ENCODE peak calls at places on chromosomes 4 and X, in eight cellular contexts. J is psoas muscle, L is lung, Y is A549, W is tibial nerve, X is fibroblast of lung, V is HFF-Myc, P is neural crest cell. I is an unnamed sample.

GRCh38 chr4:139476363-139476762 is 22.4 kb downstream of the RAB33B start:
- DNase-seq in X (no peak), P (no peak), W (no peak), V (no peak), J (no peak), Y (no peak), L (no peak), I (no peak)

GRCh38 chr4:167713756-167714155 is 378.6 kb upstream of the ANXA10 start:
- DNase-seq in W (no peak), J (no peak), L (no peak), X (peak), P (no peak), Y (no peak), V (no peak), I (no peak)

GRCh38 chrX:40008841-40009461 is 88.8 kb downstream of the BCOR start:
- DNase-seq in Y (no peak), J (peak), L (no peak), X (peak), P (no peak), W (no peak), V (no peak), I (no peak)

GRCh38 chr4:2800691-2801596 is 8.1 kb downstream of the SH3BP2 start:
- DNase-seq in Y (no peak), V (no peak), P (peak), J (peak), X (peak), W (peak), L (peak), I (peak)

GRCh38 chr4:44861756-44862155 is 135.4 kb upstream of the GNPDA2 start:
- DNase-seq in P (no peak), W (no peak), V (no peak), X (no peak), L (no peak), J (no peak), Y (no peak), I (peak)

GRCh38 chr4:78923459-78924312 is 15.6 kb downstream of the PAQR3 start:
- DNase-seq in W (no peak), L (no peak), Y (peak), V (no peak), J (no peak), P (no peak), X (no peak), I (no peak)

GRCh38 chr4:13980317-13980716 is 352.8 kb upstream of the BOD1L1 start:
- DNase-seq in Y (no peak), V (peak), X (peak), J (no peak), W (no peak), P (no peak), L (no peak), I (peak)

GRCh38 chr4:74433541-74434172 is 11.3 kb upstream of the AREG start:
- DNase-seq in X (no peak), P (no peak), V (no peak), J (no peak), L (no peak), Y (no peak), W (no peak), I (no peak)

GRCh38 chr4:81465668-81466357 is 5.9 kb downstream of the RASGEF1B start:
- DNase-seq in P (no peak), V (no peak), W (no peak), Y (no peak), L (no peak), X (no peak), J (no peak), I (no peak)

GRCh38 chr4:101114936-101115372 is 232.4 kb downstream of the PPP3CA start:
- DNase-seq in X (peak), P (peak), V (no peak), L (no peak), W (no peak), J (no peak), Y (peak), I (peak)

GRCh38 chrX:2691543-2692220 is 587 bp downstream of the CD99 start:
- DNase-seq in P (peak), L (peak), Y (peak), X (peak), J (peak), V (no peak), W (peak), I (peak)

GRCh38 chrX:52923781-52924241 is 26.7 kb downstream of the FAM156B start:
- DNase-seq in V (no peak), Y (peak), J (peak), X (peak), P (no peak), W (no peak), L (no peak), I (peak)

GRCh38 chr4:40055379-40055872 is 1.2 kb upstream of the N4BP2 start:
- DNase-seq in J (no peak), L (no peak), X (no peak), Y (no peak), V (no peak), W (no peak), P (no peak), I (no peak)

GRCh38 chr4:105712766-105713165 is 4.2 kb downstream of the GSTCD start:
- DNase-seq in X (no peak), Y (no peak), V (no peak), L (no peak), W (no peak), J (no peak), P (no peak), I (peak)

GRCh38 chr4:41514765-41515481 is 23.0 kb upstream of the LIMCH1 start:
- DNase-seq in P (no peak), W (no peak), X (no peak), J (no peak), Y (no peak), L (no peak), V (no peak), I (no peak)

GRCh38 chr4:122577808-122578781 is 42.8 kb downstream of the IL21 start:
- DNase-seq in Y (peak), W (no peak), L (no peak), V (no peak), X (peak), P (peak), J (no peak), I (peak)

GRCh38 chr4:107665001-107665400 is 55.0 kb downstream of the PAPSS1 start:
- DNase-seq in X (peak), L (no peak), W (no peak), J (no peak), P (no peak), Y (no peak), V (no peak), I (no peak)

GRCh38 chr4:168264903-168265302 is 53.6 kb downstream of the DDX60 start:
- DNase-seq in L (no peak), W (no peak), J (no peak), X (no peak), P (no peak), Y (no peak), V (no peak), I (no peak)

GRCh38 chr4:168866635-168867034 is 143.4 kb downstream of the CBR4 start:
- DNase-seq in L (no peak), X (no peak), P (no peak), V (no peak), Y (no peak), W (no peak), J (no peak), I (no peak)

GRCh38 chr4:113760094-113760851 is 1.3 kb downstream of the CAMK2D start:
- DNase-seq in L (peak), Y (peak), J (peak), X (peak), W (peak), P (peak), V (no peak), I (peak)

GRCh38 chrX:137171626-137172025 is 137.8 kb upstream of the GPR101 start:
- DNase-seq in X (no peak), Y (no peak), L (no peak), W (no peak), P (no peak), V (no peak), J (no peak), I (no peak)

GRCh38 chrX:137164329-137164728 is 130.5 kb upstream of the GPR101 start:
- DNase-seq in L (no peak), V (no peak), J (no peak), Y (no peak), W (no peak), P (no peak), X (no peak), I (no peak)

DNA sequence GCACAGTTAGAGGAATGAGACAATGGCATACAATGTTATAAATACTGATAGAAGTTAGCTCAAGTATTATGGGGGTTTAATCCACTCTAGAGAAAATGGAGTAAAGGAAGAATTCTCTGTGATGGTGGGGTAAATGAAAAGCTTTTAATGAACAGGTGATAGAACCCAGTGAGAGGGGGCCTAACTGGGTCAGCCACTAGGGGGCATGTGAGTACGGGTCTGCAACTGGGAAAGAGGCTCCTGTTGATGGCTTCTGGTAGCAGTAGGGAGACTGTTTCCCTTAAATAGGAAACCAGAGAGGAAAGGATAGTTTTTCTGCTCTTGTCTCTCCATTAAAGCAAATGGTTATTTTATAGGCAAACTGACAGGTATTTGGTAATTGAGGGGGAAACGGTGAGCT is 132.8 kb upstream of the GPR101 start:
- DNase-seq in V (no peak), W (no peak), X (no peak), P (no peak), L (no peak), Y (no peak), J (no peak), I (peak)
- TF ChIP-seq CTCF in V (no peak), W (no peak), X (no peak), P (peak), L (no peak), Y (no peak), J (no peak), I (peak)

GRCh38 chrX:96843566-96843965 is 40.1 kb upstream of the RPA4 start:
- DNase-seq in W (no peak), L (no peak), V (no peak), J (no peak), Y (no peak), X (peak), P (no peak), I (no peak)
- TF ChIP-seq CTCF in W (no peak), L (no peak), V (no peak), J (peak), Y (no peak), X (peak), P (peak), I (no peak)

GRCh38 chr4:146520894-146521542 is 722 bp downstream of the SLC10A7 start:
- DNase-seq in W (no peak), X (peak), L (no peak), P (no peak), J (no peak), Y (peak), V (no peak), I (peak)

GRCh38 chr4:146522098-146522861 is 540 bp upstream of the SLC10A7 start:
- DNase-seq in X (peak), J (peak), L (peak), W (peak), P (peak), V (peak), Y (peak), I (peak)

GRCh38 chr4:146522862-146523205 is 1.1 kb upstream of the SLC10A7 start:
- DNase-seq in Y (peak), V (no peak), L (no peak), J (no peak), X (peak), P (no peak), W (no peak), I (peak)

GRCh38 chr4:146524663-146525062 is 2.9 kb upstream of the SLC10A7 start:
- DNase-seq in X (no peak), W (no peak), L (no peak), J (no peak), Y (no peak), P (no peak), V (no peak), I (no peak)

DNA sequence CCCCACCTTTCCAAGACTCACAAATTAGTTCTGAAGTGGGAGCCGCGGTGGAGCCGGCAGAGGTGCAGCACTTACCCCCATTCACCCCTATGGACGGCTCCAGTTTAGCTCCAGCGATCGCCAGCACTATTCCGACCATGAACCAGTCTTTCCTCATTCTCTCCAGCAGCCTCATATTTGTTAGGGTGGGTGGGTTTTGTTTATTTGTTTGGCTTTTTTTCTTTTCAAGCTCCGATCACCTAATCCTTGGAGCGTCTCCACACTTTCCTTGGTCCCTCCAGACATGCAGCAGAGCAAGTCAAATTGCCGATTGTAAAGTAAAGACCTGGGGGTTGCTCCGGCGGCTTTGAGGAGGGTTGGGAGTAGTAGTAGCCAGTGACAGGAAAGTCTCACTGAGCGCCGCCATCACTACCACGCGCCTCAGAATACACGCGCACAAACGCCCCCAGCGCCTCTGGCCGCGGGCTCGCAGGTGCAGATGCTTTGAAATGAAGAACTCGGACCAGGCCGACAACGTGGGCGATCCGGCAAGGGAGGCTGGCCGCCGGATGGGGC is at the start of gene SLC10A7:
- DNase-seq in W (peak), J (peak), X (peak), Y (peak), V (no peak), P (peak), L (peak), I (peak)
- TF ChIP-seq CTCF in W (no peak), J (no peak), X (no peak), Y (no peak), V (no peak), P (no peak), L (no peak), I (no peak)

GRCh38 chr4:19309365-19309764 is 942.3 kb upstream of the SLIT2 start:
- DNase-seq in V (peak), P (no peak), J (no peak), L (no peak), X (peak), Y (no peak), W (no peak), I (peak)
- TF ChIP-seq CTCF in V (peak), P (no peak), J (no peak), L (no peak), X (peak), Y (no peak), W (no peak), I (peak)

GRCh38 chr4:127604949-127605709 is 27.6 kb upstream of the INTU start:
- DNase-seq in V (no peak), W (no peak), J (no peak), X (peak), L (no peak), P (no peak), Y (peak), I (peak)

GRCh38 chr4:127598656-127599055 is 34.1 kb upstream of the INTU start:
- DNase-seq in P (no peak), X (no peak), L (no peak), Y (no peak), J (no peak), V (no peak), W (no peak), I (no peak)

GRCh38 chr4:127606823-127607222 is 25.9 kb upstream of the INTU start:
- DNase-seq in W (no peak), J (no peak), P (no peak), Y (no peak), V (no peak), L (no peak), X (peak), I (no peak)

DNA sequence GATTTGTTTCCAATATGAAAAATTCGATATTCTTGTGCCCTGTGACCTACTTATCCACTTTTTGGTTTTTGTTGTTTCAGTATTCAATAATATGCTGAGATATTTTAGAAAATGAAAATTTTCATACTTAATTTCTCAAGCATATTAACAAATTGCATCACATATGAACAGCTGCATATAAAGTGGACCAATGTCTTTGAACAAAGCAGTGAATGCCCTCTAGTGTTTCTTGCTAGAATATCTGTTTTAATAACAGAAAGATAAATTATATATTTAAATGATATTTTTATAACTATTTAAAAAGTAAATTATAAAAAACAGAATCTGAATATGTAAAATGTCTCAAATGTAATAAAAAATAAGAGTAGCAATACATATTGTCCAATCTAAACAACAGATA is 31.7 kb upstream of the INTU start:
- DNase-seq in W (no peak), V (no peak), X (peak), P (no peak), Y (no peak), L (no peak), J (no peak), I (peak)
- TF ChIP-seq CTCF in W (peak), V (peak), X (peak), P (peak), Y (peak), L (no peak), J (no peak), I (peak)

DNA sequence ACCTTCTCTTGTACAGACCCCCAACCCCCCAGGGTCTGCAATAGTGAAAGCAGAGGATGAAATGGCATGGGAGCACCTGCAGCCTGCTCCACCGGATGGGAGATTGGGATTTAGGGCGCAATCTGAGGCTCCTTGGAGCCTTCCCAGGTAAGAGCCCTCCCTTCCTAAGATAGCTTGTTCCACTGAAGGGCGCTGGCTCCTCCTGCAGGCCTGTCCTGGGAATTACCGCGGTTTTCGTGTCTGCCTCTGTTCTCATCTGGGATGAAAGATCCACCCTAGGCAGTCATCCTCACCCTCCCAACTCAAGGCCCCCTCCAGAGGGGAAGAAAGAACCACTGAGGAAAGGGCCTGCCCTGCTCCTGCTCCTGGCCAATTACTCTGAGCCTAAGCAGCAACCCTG is 547.6 kb downstream of the SMARCA1 start:
- DNase-seq in W (no peak), J (no peak), Y (peak), X (no peak), P (peak), L (no peak), V (no peak), I (peak)
- TF ChIP-seq CTCF in W (peak), J (peak), Y (peak), X (no peak), P (peak), L (peak), V (no peak), I (peak)

GRCh38 chrX:103012945-103013344 is 51.0 kb downstream of the BEX1 start:
- DNase-seq in L (no peak), J (no peak), W (no peak), X (no peak), V (no peak), P (no peak), Y (no peak), I (peak)

DNA sequence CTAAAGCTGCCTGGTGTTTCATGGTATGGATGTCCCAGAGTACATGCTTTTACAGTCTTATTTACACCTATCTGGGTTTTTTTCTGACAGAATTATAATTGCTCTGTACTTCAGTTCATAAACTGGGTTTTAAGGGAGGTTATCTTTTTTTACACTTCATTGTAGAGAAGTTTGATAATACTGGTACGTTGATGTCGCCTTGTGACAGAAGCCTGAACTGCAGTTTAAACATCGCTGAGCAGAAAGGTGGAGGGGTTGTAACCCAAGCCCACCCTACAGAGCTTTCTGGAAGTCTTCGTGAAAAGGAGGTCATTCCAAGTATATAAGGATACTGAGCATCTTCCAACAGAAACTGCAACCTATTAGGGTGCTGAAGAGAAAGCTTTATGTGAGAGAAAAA is 46.4 kb downstream of the BEX1 start:
- DNase-seq in Y (no peak), J (no peak), L (no peak), P (no peak), X (no peak), V (no peak), W (no peak), I (no peak)
- TF ChIP-seq CTCF in Y (no peak), J (no peak), L (no peak), P (no peak), X (no peak), V (no peak), W (no peak), I (peak)

GRCh38 chr4:20395160-20395773 is 143.6 kb downstream of the SLIT2 start:
- DNase-seq in P (peak), V (peak), X (peak), J (no peak), W (no peak), Y (peak), L (no peak), I (peak)
- TF ChIP-seq CTCF in P (peak), V (peak), X (peak), J (peak), W (peak), Y (no peak), L (peak), I (peak)

GRCh38 chr4:177204126-177204525 is 105.5 kb upstream of the NEIL3 start:
- DNase-seq in V (no peak), P (no peak), Y (no peak), X (no peak), L (no peak), J (no peak), W (no peak), I (no peak)
- TF ChIP-seq CTCF in V (no peak), P (no peak), Y (no peak), X (no peak), L (no peak), J (no peak), W (no peak), I (no peak)

I was measured in MCF 10A.